ENCODE peak calls at places on chromosomes 5 and 9, in five cellular contexts. M is IMR-90, L is heart left ventricle, I is body of pancreas, U is HepG2. Y is an unnamed sample.

GRCh38 chr5:72634444-72634843 is 127.2 kb upstream of the ZNF366 start:
- ATAC-seq in L (no peak), M (peak), U (no peak), I (no peak), Y (no peak)

GRCh38 chr5:72511371-72512178 is 4.4 kb upstream of the ZNF366 start:
- ATAC-seq in M (peak), U (no peak), L (no peak), I (no peak), Y (no peak)

GRCh38 chr9:27395484-27395921 is 98.6 kb upstream of the EQTN start:
- ATAC-seq in U (no peak), M (no peak), I (no peak), L (peak), Y (no peak)

GRCh38 chr5:35859101-35859661 is 2.5 kb downstream of the IL7R start:
- ATAC-seq in I (no peak), M (peak), L (no peak), U (no peak), Y (no peak)

GRCh38 chr9:36542355-36542754 is 30.3 kb upstream of the MELK start:
- ATAC-seq in L (no peak), I (no peak), M (no peak), U (peak), Y (no peak)

GRCh38 chr9:89426389-89426961 is 71.4 kb downstream of the SEMA4D start:
- ATAC-seq in I (no peak), L (no peak), M (no peak), U (no peak), Y (no peak)

GRCh38 chr5:56594821-56595220 is 220.5 kb upstream of the MAP3K1 start:
- ATAC-seq in U (no peak), M (no peak), L (no peak), I (no peak), Y (no peak)

GRCh38 chr9:130220351-130220750 is 45.2 kb upstream of the HMCN2 start:
- ATAC-seq in I (no peak), U (peak), L (peak), M (peak), Y (peak)

GRCh38 chr9:72315510-72316287 is 49.3 kb downstream of the ZFAND5 start:
- ATAC-seq in I (peak), M (peak), U (peak), L (peak), Y (peak)

GRCh38 chr5:80998590-80998979 is 38.4 kb downstream of the RASGRF2 start:
- ATAC-seq in U (no peak), M (no peak), I (no peak), L (no peak), Y (no peak)

GRCh38 chr9:123337971-123338370 is 18.0 kb upstream of the CRB2 start:
- ATAC-seq in L (no peak), I (no peak), M (no peak), U (no peak), Y (no peak)

GRCh38 chr9:115154969-115155534 is 37.1 kb upstream of the TNC start:
- ATAC-seq in I (no peak), M (no peak), L (peak), U (no peak), Y (peak)

GRCh38 chr9:113416149-113416726 is 5.7 kb downstream of the C9orf43 start:
- ATAC-seq in L (no peak), U (no peak), M (no peak), I (no peak), Y (no peak)

GRCh38 chr5:169668732-169669131 is 31.7 kb downstream of the DOCK2 start:
- ATAC-seq in M (peak), U (peak), I (no peak), L (no peak), Y (no peak)

GRCh38 chr5:170273968-170274710 is 23.4 kb downstream of the LCP2 start:
- ATAC-seq in L (no peak), I (no peak), M (no peak), U (peak), Y (no peak)

GRCh38 chr9:530681-531080 is 310.8 kb upstream of the DMRT1 start:
- ATAC-seq in M (no peak), I (peak), U (no peak), L (peak), Y (peak)

GRCh38 chr9:69671291-69671903 is 774 bp downstream of the APBA1 start:
- ATAC-seq in L (peak), U (no peak), I (no peak), M (no peak), Y (no peak)

GRCh38 chr5:34563951-34564705 is 92.0 kb upstream of the RAI14 start:
- ATAC-seq in U (no peak), I (peak), L (peak), M (peak), Y (peak)

GRCh38 chr5:163915481-163915961 is 410.1 kb downstream of the MAT2B start:
- ATAC-seq in U (peak), M (peak), I (no peak), L (peak), Y (no peak)

GRCh38 chr5:120600639-120601038 is 136.5 kb downstream of the PRR16 start:
- ATAC-seq in L (no peak), I (no peak), M (no peak), U (no peak), Y (no peak)

GRCh38 chr9:93898502-93899426 is 56.4 kb downstream of the BARX1 start:
- ATAC-seq in U (no peak), L (no peak), I (no peak), M (no peak), Y (no peak)

GRCh38 chr9:130523921-130524320 is 55.5 kb upstream of the FUBP3 start:
- ATAC-seq in U (peak), L (no peak), M (no peak), I (no peak), Y (no peak)

GRCh38 chr5:142915840-142916424 is 145.8 kb downstream of the ARHGAP26 start:
- ATAC-seq in I (peak), L (peak), U (peak), M (no peak), Y (no peak)

GRCh38 chr5:31921852-31922305 is 252.2 kb downstream of the GOLPH3 start:
- ATAC-seq in I (no peak), L (peak), U (no peak), M (no peak), Y (no peak)

GRCh38 chr9:4849364-4849763 is 56.6 kb downstream of the RCL1 start:
- ATAC-seq in U (peak), M (no peak), L (no peak), I (no peak), Y (no peak)
- TF ChIP-seq POLR2A in U (no peak), M (no peak), L (no peak), I (no peak), Y (no peak)

GRCh38 chr9:19466268-19466639 is 57.4 kb downstream of the ACER2 start:
- ATAC-seq in U (no peak), M (no peak), I (no peak), L (no peak), Y (no peak)

GRCh38 chr9:19470567-19470966 is 61.8 kb downstream of the ACER2 start:
- ATAC-seq in L (no peak), I (no peak), U (no peak), M (no peak), Y (no peak)

GRCh38 chr9:19473605-19474004 is 64.8 kb downstream of the ACER2 start:
- ATAC-seq in I (no peak), M (no peak), U (peak), L (no peak), Y (no peak)

GRCh38 chr9:19470981-19471650 is 62.3 kb downstream of the ACER2 start:
- ATAC-seq in L (peak), I (no peak), U (no peak), M (peak), Y (no peak)

GRCh38 chr9:19471737-19472648 is 63.2 kb downstream of the ACER2 start:
- ATAC-seq in U (peak), I (peak), L (peak), M (peak), Y (peak)
- TF ChIP-seq POLR2A in U (no peak), I (no peak), L (no peak), M (no peak), Y (no peak)

GRCh38 chr5:432928-433791 is 9.8 kb upstream of the EXOC3 start:
- ATAC-seq in U (no peak), I (no peak), M (peak), L (no peak), Y (no peak)

GRCh38 chr5:435156-435790 is 7.7 kb upstream of the EXOC3 start:
- ATAC-seq in U (no peak), L (no peak), M (no peak), I (no peak), Y (no peak)

GRCh38 chr5:433836-434235 is 9.1 kb upstream of the EXOC3 start:
- ATAC-seq in L (no peak), M (no peak), I (no peak), U (no peak), Y (no peak)

GRCh38 chr5:435961-436640 is 6.9 kb upstream of the EXOC3 start:
- ATAC-seq in L (no peak), I (no peak), M (peak), U (peak), Y (no peak)

GRCh38 chr5:434443-435146 is 8.4 kb upstream of the EXOC3 start:
- ATAC-seq in U (no peak), L (no peak), M (no peak), I (no peak), Y (no peak)
- TF ChIP-seq POLR2A in U (no peak), L (no peak), M (no peak), I (no peak), Y (no peak)

DNA sequence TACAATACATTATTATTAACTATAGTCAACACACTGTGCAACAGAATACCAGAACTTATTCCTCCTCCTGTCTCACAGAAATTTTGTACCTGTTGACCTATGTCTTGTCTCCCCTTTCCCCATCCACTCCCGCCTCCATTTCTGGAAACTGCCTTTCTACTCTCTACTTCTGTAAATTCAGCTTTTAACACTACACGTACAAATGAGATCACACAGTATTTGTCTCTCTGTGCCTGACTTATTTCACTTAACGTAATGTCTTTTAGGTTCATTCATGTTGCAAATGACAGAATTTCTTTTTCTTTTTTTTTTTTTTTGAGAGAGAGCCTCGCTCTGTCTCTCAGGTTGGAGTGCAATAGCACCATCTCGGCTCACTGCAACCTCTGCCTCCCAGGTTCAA is 19.5 kb downstream of the MEF2C start:
- ATAC-seq in L (no peak), U (no peak), I (no peak), M (no peak), Y (no peak)
- TF ChIP-seq POLR2A in L (no peak), U (no peak), I (no peak), M (no peak), Y (no peak)

GRCh38 chr5:96257904-96258303 is 175.1 kb downstream of the PCSK1 start:
- ATAC-seq in M (no peak), U (no peak), I (no peak), L (no peak), Y (no peak)

GRCh38 chr5:96258692-96259091 is 174.4 kb downstream of the PCSK1 start:
- ATAC-seq in U (no peak), L (no peak), I (no peak), M (no peak), Y (no peak)

GRCh38 chr5:96259211-96259772 is 173.8 kb downstream of the PCSK1 start:
- ATAC-seq in U (no peak), M (peak), I (peak), L (peak), Y (peak)

GRCh38 chr5:96262105-96262504 is 170.9 kb downstream of the PCSK1 start:
- ATAC-seq in L (no peak), I (no peak), U (no peak), M (no peak), Y (no peak)

GRCh38 chr5:96260009-96260408 is 173.0 kb downstream of the PCSK1 start:
- ATAC-seq in I (no peak), M (no peak), L (no peak), U (no peak), Y (no peak)
- TF ChIP-seq POLR2A in I (no peak), M (no peak), L (no peak), U (no peak), Y (no peak)

Y was measured in gastroesophageal sphincter.